ENCODE peak calls at places on chromosomes 11 and 22, in five cellular contexts. Q is cardiac muscle cell; R is CD8-positive, alpha-beta T cell; I is ascending aorta; U is naive thymus-derived CD4-positive, alpha-beta T cell. B is an unnamed sample. For H3K4me1 and H3K36me3, the result is how much of the 10 kb centered on the place peaks cover.

GRCh38 chr11:15707971-15708370 is 593.2 kb downstream of the INSC start:
- DNase-seq in I (no peak), U (no peak), Q (peak), R (no peak), B (peak)

GRCh38 chr11:57249384-57250319 is 12.6 kb upstream of the APLNR start:
- DNase-seq in I (no peak), U (peak), R (peak), Q (peak), B (peak)

GRCh38 chr11:75029836-75030631 is 41.3 kb downstream of the NEU3 start:
- DNase-seq in Q (no peak), I (no peak), U (no peak), R (no peak), B (no peak)

GRCh38 chr11:133927690-133928627 is 28.8 kb downstream of the IGSF9B start:
- DNase-seq in R (peak), Q (peak), I (no peak), U (peak), B (no peak)

GRCh38 chr22:32622004-32622761 is 147.6 kb downstream of the FBXO7 start:
- DNase-seq in U (no peak), Q (peak), R (no peak), I (no peak), B (no peak)

GRCh38 chr22:45224331-45224730 is 16.4 kb downstream of the KIAA0930 start:
- DNase-seq in I (no peak), U (no peak), Q (no peak), R (no peak), B (peak)

GRCh38 chr11:5242933-5243844 is 6.5 kb downstream of the HBG1 start:
- DNase-seq in I (no peak), R (no peak), U (no peak), Q (no peak), B (no peak)

GRCh38 chr11:102012946-102013345 is 34.3 kb upstream of the CFAP300 start:
- DNase-seq in Q (no peak), R (no peak), I (no peak), U (no peak), B (no peak)

GRCh38 chr11:110778351-110778750 is 66.1 kb upstream of the ARHGAP20 start:
- DNase-seq in Q (no peak), I (no peak), U (no peak), R (no peak), B (no peak)

GRCh38 chr11:12581923-12582322 is 92.3 kb upstream of the TEAD1 start:
- DNase-seq in I (no peak), Q (peak), U (no peak), R (no peak), B (peak)

GRCh38 chr22:39472570-39473556 is 16.1 kb downstream of the MGAT3 start:
- DNase-seq in I (no peak), R (no peak), Q (peak), U (no peak), B (no peak)

GRCh38 chr22:16925407-16925966 is 82.5 kb downstream of the GAB4 start:
- DNase-seq in R (no peak), Q (no peak), U (no peak), I (no peak), B (no peak)

GRCh38 chr11:32446227-32446626 is 10.9 kb upstream of the WT1 start:
- DNase-seq in I (no peak), Q (no peak), U (no peak), R (no peak), B (no peak)

GRCh38 chr22:45261407-45262088 is 20.9 kb upstream of the KIAA0930 start:
- DNase-seq in Q (no peak), R (no peak), U (no peak), I (no peak), B (no peak)

GRCh38 chr11:67538306-67538705 is 15.1 kb upstream of the CABP2 start:
- DNase-seq in R (no peak), I (no peak), Q (peak), U (no peak), B (no peak)

GRCh38 chr22:16806401-16806800 is 18.8 kb downstream of the XKR3 start:
- DNase-seq in R (no peak), Q (no peak), I (no peak), U (no peak), B (no peak)

GRCh38 chr11:94706211-94706610 is 61.9 kb upstream of the AMOTL1 start:
- DNase-seq in R (no peak), U (no peak), I (no peak), Q (no peak), B (no peak)

GRCh38 chr11:19973136-19973635 is 187.1 kb downstream of the DBX1 start:
- DNase-seq in I (no peak), R (no peak), U (no peak), Q (no peak), B (no peak)

GRCh38 chr11:62599909-62600308 is 1.8 kb downstream of the MTA2 start:
- DNase-seq in I (no peak), U (no peak), Q (no peak), R (no peak), B (no peak)

GRCh38 chr11:128195756-128196155 is 391.6 kb downstream of the ETS1 start:
- DNase-seq in I (no peak), U (no peak), R (no peak), Q (no peak), B (no peak)

GRCh38 chr11:11856638-11857037 is 14.9 kb downstream of the USP47 start:
- DNase-seq in R (no peak), I (no peak), U (peak), Q (peak), B (no peak)

GRCh38 chr11:96267490-96268010 is 75.4 kb downstream of the MAML2 start:
- DNase-seq in Q (no peak), R (no peak), I (no peak), U (no peak), B (no peak)

GRCh38 chr11:111452146-111452545 is 60.0 kb downstream of the BTG4 start:
- DNase-seq in Q (no peak), I (no peak), R (no peak), U (no peak), B (no peak)

GRCh38 chr11:46100670-46101069 is 20.6 kb downstream of the PHF21A start:
- DNase-seq in U (no peak), R (no peak), I (no peak), Q (no peak), B (no peak)

GRCh38 chr11:32426192-32426591 is 9.1 kb downstream of the WT1 start:
- DNase-seq in I (no peak), U (no peak), Q (no peak), R (no peak), B (no peak)

GRCh38 chr11:121595717-121596156 is 143.0 kb upstream of the SORL1-AS1 start:
- DNase-seq in U (no peak), Q (peak), I (peak), R (no peak), B (peak)

GRCh38 chr11:125274309-125274708 is 109.8 kb downstream of the PKNOX2 start:
- DNase-seq in U (no peak), Q (no peak), I (no peak), R (no peak), B (no peak)

GRCh38 chr22:47963660-47964059 is 1201.2 kb downstream of the TBC1D22A start:
- DNase-seq in U (no peak), Q (no peak), R (no peak), I (no peak), B (no peak)

GRCh38 chr22:21802056-21802455 is 65.4 kb downstream of the MAPK1 start:
- DNase-seq in R (no peak), U (no peak), I (no peak), Q (no peak), B (no peak)

GRCh38 chr22:35860837-35861236 is 143.2 kb downstream of the APOL5 start:
- DNase-seq in R (no peak), Q (no peak), I (no peak), U (no peak), B (no peak)

GRCh38 chr11:92880391-92880790 is 89.1 kb upstream of the MTNR1B start:
- DNase-seq in R (no peak), U (no peak), Q (peak), I (no peak), B (no peak)

GRCh38 chr22:37215890-37216289 is 3.6 kb upstream of the SSTR3 start:
- DNase-seq in I (no peak), R (no peak), U (no peak), Q (no peak), B (no peak)

GRCh38 chr11:123062892-123063395 is 1.0 kb upstream of the HSPA8 start:
- DNase-seq in Q (peak), R (no peak), U (no peak), I (no peak), B (no peak)

GRCh38 chr11:22780914-22781593 is 48.5 kb downstream of the SVIP start:
- DNase-seq in Q (no peak), U (no peak), R (no peak), I (no peak), B (no peak)

GRCh38 chr11:1853376-1854131 is 670 bp downstream of the LSP1 start:
- DNase-seq in Q (no peak), U (no peak), R (no peak), I (no peak), B (no peak)

GRCh38 chr11:1854132-1854948 is 1.5 kb downstream of the LSP1 start:
- DNase-seq in Q (no peak), I (no peak), R (no peak), U (no peak), B (no peak)

GRCh38 chr11:1856306-1857005 is 3.6 kb downstream of the LSP1 start:
- DNase-seq in R (no peak), I (no peak), Q (no peak), U (no peak), B (no peak)

GRCh38 chr11:1855886-1856265 is 3.0 kb downstream of the LSP1 start:
- DNase-seq in R (no peak), U (no peak), Q (no peak), I (no peak), B (no peak)

GRCh38 chr11:1854949-1855885 is 2.3 kb downstream of the LSP1 start:
- DNase-seq in I (no peak), Q (no peak), R (no peak), U (no peak), B (no peak)
- H3K4me1 ChIP-seq in I (under half), Q (under half), R (half or more), U (under half), B (under half)

GRCh38 chr22:27872488-27872887 is 46.6 kb downstream of the PITPNB start:
- DNase-seq in Q (no peak), I (no peak), R (no peak), U (no peak), B (no peak)
- H3K36me3 ChIP-seq in Q (under half), I (under half), R (under half), U (under half), B (under half)

GRCh38 chr22:23228503-23228902 is 48.2 kb downstream of the BCR start:
- DNase-seq in R (no peak), U (no peak), Q (no peak), I (no peak), B (no peak)
- H3K4me1 ChIP-seq in R (half or more), U (under half), Q (under half), I (under half), B (half or more)

DNA sequence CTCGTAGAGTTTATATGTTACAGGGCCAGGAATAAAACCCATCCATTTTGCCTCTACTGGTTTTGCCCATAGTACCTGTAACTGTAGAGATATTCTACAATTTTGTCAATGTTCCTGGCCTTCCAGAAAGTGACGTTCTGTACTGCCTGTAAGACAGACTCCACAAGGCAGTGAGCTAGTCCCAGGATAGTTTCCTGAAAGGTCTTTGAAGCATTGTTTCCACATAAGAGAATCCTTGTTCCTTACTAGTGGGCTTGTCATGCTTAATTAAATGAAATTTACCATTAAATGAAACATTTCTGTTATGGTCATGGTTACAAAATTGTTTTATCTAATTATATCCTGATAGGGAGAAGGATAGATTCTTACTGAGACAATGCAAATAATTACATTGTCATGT is 80.4 kb downstream of the HSD17B12 start:
- DNase-seq in R (no peak), Q (no peak), U (no peak), I (no peak), B (no peak)
- H3K36me3 ChIP-seq in R (under half), Q (under half), U (under half), I (under half), B (under half)

GRCh38 chr11:70108250-70108649 is 30.1 kb downstream of the ANO1 start:
- DNase-seq in R (no peak), Q (peak), I (no peak), U (no peak), B (no peak)

GRCh38 chr11:70107756-70108155 is 29.6 kb downstream of the ANO1 start:
- DNase-seq in U (no peak), R (no peak), I (no peak), Q (no peak), B (no peak)

GRCh38 chr11:70105755-70106571 is 27.8 kb downstream of the ANO1 start:
- DNase-seq in Q (no peak), R (no peak), U (no peak), I (no peak), B (no peak)

GRCh38 chr11:70106757-70107156 is 28.6 kb downstream of the ANO1 start:
- DNase-seq in R (no peak), I (no peak), Q (no peak), U (no peak), B (no peak)

DNA sequence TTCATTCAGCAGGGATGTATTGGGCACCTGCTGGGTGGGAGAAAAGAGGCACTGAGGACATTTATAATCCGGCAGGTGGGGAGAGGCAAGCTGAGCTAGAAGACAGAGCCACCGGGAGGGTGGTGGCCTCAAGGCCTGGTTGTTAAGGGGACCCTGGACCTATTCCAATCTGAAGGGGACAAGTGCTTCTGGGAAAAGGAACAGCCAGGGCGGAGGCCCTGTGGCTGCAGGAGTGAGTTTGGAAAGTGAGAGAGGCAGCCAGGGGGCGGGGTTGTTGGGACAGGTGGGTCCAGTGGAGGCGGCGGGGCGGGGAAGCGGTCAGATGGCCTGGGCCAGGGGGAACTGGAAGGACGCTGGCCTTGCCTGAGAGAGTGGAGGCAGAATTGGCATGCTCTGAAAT is 29.1 kb downstream of the ANO1 start:
- DNase-seq in I (no peak), R (no peak), U (no peak), Q (no peak), B (no peak)
- H3K4me1 ChIP-seq in I (under half), R (under half), U (under half), Q (under half), B (under half)

GRCh38 chr11:72293910-72294533 is 50.0 kb upstream of the PHOX2A start:
- DNase-seq in I (no peak), Q (no peak), U (no peak), R (no peak), B (no peak)
- H3K36me3 ChIP-seq in I (under half), Q (under half), U (under half), R (under half), B (under half)

DNA sequence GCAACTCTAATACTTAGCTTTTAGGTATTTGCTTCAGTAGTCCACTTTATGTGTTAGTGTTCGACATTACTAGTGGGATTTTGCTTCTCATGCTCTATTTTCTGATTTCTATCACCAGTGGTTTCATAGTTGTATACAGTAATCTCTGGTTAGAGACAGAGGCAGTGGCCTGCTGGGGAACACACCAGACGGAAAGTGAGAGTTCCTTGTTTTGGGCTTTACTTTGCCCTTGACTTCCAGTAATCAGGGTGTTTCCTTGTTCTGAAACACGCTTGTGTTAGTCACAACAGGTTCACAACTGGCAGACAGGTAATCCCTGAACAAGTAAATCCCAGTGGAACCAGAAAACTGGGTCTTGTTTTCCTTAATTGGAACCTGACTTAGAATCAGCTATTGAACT is 56.0 kb downstream of the PACS1 start:
- DNase-seq in I (no peak), Q (no peak), R (no peak), U (no peak), B (no peak)
- H3K4me1 ChIP-seq in I (under half), Q (under half), R (half or more), U (under half), B (under half)

DNA sequence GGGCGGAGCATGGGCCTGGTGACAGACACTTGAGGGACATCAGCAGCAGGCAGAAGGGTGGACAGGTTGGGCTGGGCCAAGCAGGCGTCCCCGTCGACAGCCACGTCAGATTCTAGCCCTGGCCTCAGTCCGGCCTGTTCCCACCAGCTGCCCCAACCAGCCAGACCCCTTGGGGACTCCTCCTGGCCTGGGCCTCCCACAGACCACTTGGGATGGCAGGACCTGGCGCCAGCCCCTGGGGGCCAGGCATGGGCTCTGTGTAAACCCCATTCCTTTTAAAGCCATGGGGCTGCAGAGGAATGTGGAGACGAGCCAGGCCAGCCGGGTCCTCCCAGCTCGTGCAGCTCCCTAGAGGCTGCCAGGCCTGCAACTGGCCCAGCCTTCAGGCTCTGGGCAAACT is 4.7 kb upstream of the SUSD2 start:
- DNase-seq in Q (no peak), R (no peak), U (no peak), I (no peak), B (no peak)
- H3K36me3 ChIP-seq in Q (under half), R (under half), U (under half), I (under half), B (half or more)

DNA sequence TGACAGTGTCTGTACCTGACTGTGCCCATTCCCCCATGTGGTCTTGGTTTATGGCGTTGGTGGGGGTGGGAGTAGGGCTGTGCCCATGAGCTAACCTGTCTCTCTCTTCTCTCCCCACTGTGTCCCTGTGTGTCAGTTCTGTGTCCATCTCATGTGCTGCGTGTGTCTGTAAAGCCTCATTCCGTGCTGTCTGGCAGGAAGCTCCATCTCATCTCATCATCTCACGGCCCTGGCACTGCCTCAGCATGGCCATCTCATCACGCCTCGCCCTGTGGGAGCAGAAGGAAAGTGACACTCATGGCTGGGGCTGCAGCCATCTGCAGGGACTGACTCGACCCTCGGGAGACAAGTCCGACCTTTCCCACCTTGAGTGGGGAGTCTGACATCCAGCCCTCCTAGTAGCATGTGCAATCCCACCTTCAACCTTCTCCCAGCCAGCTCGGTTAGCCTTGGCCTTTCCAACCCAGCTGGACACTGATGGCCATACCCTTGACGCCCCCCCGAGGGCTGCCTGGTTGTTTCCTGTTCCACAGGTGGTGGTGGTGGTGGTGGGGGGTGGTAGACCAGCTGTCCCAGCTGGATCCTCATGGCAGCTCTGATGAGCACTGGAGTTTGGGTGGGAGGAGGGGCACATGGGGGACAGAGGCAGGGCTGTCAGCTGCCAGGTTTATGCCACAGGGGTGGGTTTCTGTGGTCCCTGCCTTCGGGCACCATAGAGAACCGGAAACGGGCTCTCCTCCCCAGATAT is 19.0 kb downstream of the MYO18B start:
- DNase-seq in U (no peak), I (no peak), R (no peak), Q (no peak), B (no peak)
- H3K4me1 ChIP-seq in U (under half), I (under half), R (under half), Q (under half), B (under half)

B was measured in lower lobe of right lung.